ENCODE peak calls at places on chromosome 1, in five cellular contexts. H is stimulated activated effector memory CD8-positive, alpha-beta T cell treated with anti-CD3 and anti-CD28 coated beads, Interleukin-12 subunit alpha, Interleukin-12 subunit beta, amount 100 ng/mL, for 72 hours; A is cardiac muscle cell; Y is naive thymus-derived CD4-positive, alpha-beta T cell; G is right lobe of liver. I is an unnamed sample.

GRCh38 chr1:228156941-228157351 is 7.2 kb downstream of the GJC2 start:
- DNase-seq in G (peak), A (no peak), H (no peak), Y (no peak), I (no peak)

GRCh38 chr1:161098161-161099068 is at the start of gene KLHDC9:
- DNase-seq in G (peak), H (peak), Y (peak), A (peak), I (peak)

GRCh38 chr1:172321429-172321828 is 99.1 kb upstream of the C1orf105 start:
- DNase-seq in Y (no peak), H (no peak), A (no peak), G (no peak), I (no peak)

GRCh38 chr1:212721388-212722247 is 22.0 kb upstream of the BATF3 start:
- DNase-seq in G (no peak), A (no peak), Y (no peak), H (peak), I (no peak)

GRCh38 chr1:53061123-53061858 is 722 bp upstream of the PODN start:
- DNase-seq in H (no peak), A (no peak), G (no peak), Y (no peak), I (no peak)

GRCh38 chr1:175193339-175193950 is 869 bp upstream of the KIAA0040 start:
- DNase-seq in Y (no peak), H (no peak), A (no peak), G (no peak), I (no peak)

GRCh38 chr1:17732475-17732874 is 22.7 kb upstream of the ACTL8 start:
- DNase-seq in A (no peak), H (no peak), Y (no peak), G (no peak), I (no peak)

GRCh38 chr1:4087530-4088420 is 187.7 kb upstream of the C1orf174 start:
- DNase-seq in H (no peak), Y (no peak), A (no peak), G (no peak), I (no peak)